ENCODE peak calls at places on chromosome 14, in five cellular contexts. F is lower lobe of right lung; S is mammary epithelial cell; G is CD8-positive, alpha-beta memory T cell; N is ovary. L is an unnamed sample.

GRCh38 chr14:72604133-72604532 is 289.8 kb downstream of the DPF3 start:
- DNase-seq in F (no peak), S (no peak), G (no peak), N (no peak), L (no peak)

GRCh38 chr14:102824832-102825231 is 47.6 kb downstream of the TRAF3 start:
- DNase-seq in F (no peak), S (peak; percentile 91), G (no peak), N (no peak), L (no peak)

GRCh38 chr14:105767315-105767714 is 240.9 kb downstream of the TMEM121 start:
- DNase-seq in F (no peak), S (no peak), G (no peak), N (no peak), L (no peak)

GRCh38 chr14:102218688-102219087 is 79.0 kb downstream of the WDR20 start:
- DNase-seq in F (no peak), S (no peak), G (no peak), N (no peak), L (no peak)

GRCh38 chr14:103146141-103146709 is 23.0 kb downstream of the TNFAIP2 start:
- DNase-seq in F (no peak), S (no peak), G (no peak), N (no peak), L (no peak)

GRCh38 chr14:60777856-60778578 is 43.5 kb downstream of the MNAT1 start:
- DNase-seq in F (no peak), S (peak; percentile 72), G (no peak), N (no peak), L (no peak)

GRCh38 chr14:36663404-36664321 is 2.0 kb downstream of the PAX9 start:
- DNase-seq in F (no peak), S (no peak), G (no peak), N (no peak), L (no peak)

GRCh38 chr14:99249389-99249788 is 22.6 kb downstream of the BCL11B start:
- DNase-seq in F (no peak), S (peak; percentile 60), G (peak; percentile 64), N (no peak), L (no peak)

GRCh38 chr14:39469094-39469710 is 37.0 kb upstream of the FBXO33 start:
- DNase-seq in F (no peak), S (no peak), G (peak; percentile 58), N (no peak), L (no peak)

GRCh38 chr14:67938046-67938445 is 118.5 kb downstream of the RAD51B start:
- DNase-seq in F (no peak), S (no peak), G (no peak), N (no peak), L (no peak)

GRCh38 chr14:71142375-71143038 is 235.2 kb downstream of the PCNX1 start:
- DNase-seq in F (no peak), S (peak; percentile 94), G (no peak), N (no peak), L (no peak)

GRCh38 chr14:59274991-59275391 is 86.5 kb downstream of the DAAM1 start:
- DNase-seq in F (peak; percentile 51), S (peak; percentile 57), G (peak; percentile 40), N (no peak), L (no peak)

GRCh38 chr14:51540364-51540763 is 111.3 kb upstream of the FRMD6 start:
- DNase-seq in F (no peak), S (peak; percentile 57), G (no peak), N (no peak), L (no peak)

GRCh38 chr14:59585891-59586554 is 9.4 kb upstream of the CCDC175 start:
- DNase-seq in F (no peak), S (no peak), G (no peak), N (no peak), L (no peak)

GRCh38 chr14:93115920-93116675 is at the start of gene ITPK1:
- DNase-seq in F (peak; percentile 77), S (no peak), G (peak; percentile 73), N (peak; percentile 42), L (no peak)

GRCh38 chr14:28407931-28408330 is 358.7 kb upstream of the FOXG1 start:
- DNase-seq in F (no peak), S (no peak), G (no peak), N (no peak), L (no peak)

GRCh38 chr14:104678346-104678745 is 11.1 kb upstream of the INF2 start:
- DNase-seq in F (peak; percentile 56), S (no peak), G (peak; percentile 26), N (peak; percentile 48), L (no peak)

GRCh38 chr14:48970995-48971394 is 615.2 kb downstream of the RPS29 start:
- DNase-seq in F (no peak), S (no peak), G (no peak), N (no peak), L (no peak)

GRCh38 chr14:65976771-65977170 is 509.4 kb upstream of the CCDC196 start:
- DNase-seq in F (no peak), S (no peak), G (no peak), N (no peak), L (no peak)

GRCh38 chr14:96039633-96040311 is 610 bp downstream of the C14orf132 start:
- DNase-seq in F (peak; percentile 55), S (no peak), G (no peak), N (no peak), L (no peak)

GRCh38 chr14:86513056-86513455 is 983.1 kb downstream of the FLRT2 start:
- DNase-seq in F (no peak), S (no peak), G (no peak), N (no peak), L (no peak)

GRCh38 chr14:74712499-74713394 is at the start of the genes AREL1 and FCF1:
- DNase-seq in F (peak; percentile 79), S (peak; percentile 87), G (peak; percentile 89), N (peak; percentile 74), L (peak; percentile 83)

GRCh38 chr14:95835331-95835730 is 41.3 kb upstream of the TUNAR start:
- DNase-seq in F (no peak), S (no peak), G (no peak), N (no peak), L (no peak)

GRCh38 chr14:56055521-56055920 is 62.7 kb upstream of the PELI2 start:
- DNase-seq in F (no peak), S (no peak), G (no peak), N (no peak), L (no peak)

GRCh38 chr14:49306152-49306751 is 279.9 kb downstream of the RPS29 start:
- DNase-seq in F (no peak), S (peak; percentile 6), G (no peak), N (no peak), L (no peak)